ENCODE peak calls at places on chromosomes 2 and 18, in four cellular contexts. T, Z, S and U are unnamed samples.
A peak's percentile ranks its signal among the peaks of the same experiment; 100 is the strongest.

GRCh38 chr2:159476329-159476728 is 140.0 kb downstream of the BAZ2B start:
- DNase-seq in T (no peak), Z (no peak), S (no peak), U (no peak)

GRCh38 chr2:177353084-177353483 is 39.5 kb upstream of the AGPS start:
- DNase-seq in T (no peak), Z (no peak), S (no peak), U (no peak)

GRCh38 chr2:75464348-75464946 is 96.3 kb downstream of the EVA1A start:
- DNase-seq in T (no peak), Z (peak; percentile 4), S (no peak), U (no peak)

GRCh38 chr2:36655456-36655855 is 41.1 kb upstream of the VIT start:
- DNase-seq in T (no peak), Z (no peak), S (no peak), U (no peak)

GRCh38 chr2:54755641-54756326 is 32.3 kb downstream of the EML6 start:
- DNase-seq in T (no peak), Z (peak; percentile 33), S (no peak), U (no peak)

GRCh38 chr2:237858294-237859081 is 935 bp upstream of the RAMP1 start:
- DNase-seq in T (peak; percentile 92), Z (peak; percentile 46), S (no peak), U (peak; percentile 74)

GRCh38 chr2:151657667-151658076 is 76.6 kb downstream of the NEB start:
- DNase-seq in T (no peak), Z (no peak), S (no peak), U (no peak)

GRCh38 chr18:70400473-70400872 is 111.6 kb downstream of the SOCS6 start:
- DNase-seq in T (no peak), Z (no peak), S (no peak), U (no peak)

GRCh38 chr2:213086050-213086449 is 65.4 kb downstream of the IKZF2 start:
- DNase-seq in T (no peak), Z (no peak), S (no peak), U (no peak)

GRCh38 chr2:205376071-205376470 is 306.2 kb upstream of the NRP2 start:
- DNase-seq in T (no peak), Z (no peak), S (no peak), U (no peak)

GRCh38 chr2:52934354-52934898 is 833.2 kb upstream of the CHAC2 start:
- DNase-seq in T (no peak), Z (no peak), S (no peak), U (no peak)

GRCh38 chr18:23943903-23944624 is 70.5 kb upstream of the TTC39C start:
- DNase-seq in T (peak; percentile 6), Z (no peak), S (no peak), U (no peak)

GRCh38 chr2:126953483-126953882 is 54.8 kb downstream of the TEX51 start:
- DNase-seq in T (no peak), Z (no peak), S (no peak), U (no peak)

GRCh38 chr2:238259085-238260020 is 19.5 kb upstream of the HES6 start:
- DNase-seq in T (no peak), Z (no peak), S (no peak), U (no peak)

GRCh38 chr2:27322301-27322765 is 564 bp downstream of the MPV17 start:
- DNase-seq in T (no peak), Z (peak; percentile 58), S (no peak), U (no peak)

GRCh38 chr2:235026137-235026536 is 74.3 kb downstream of the SH3BP4 start:
- DNase-seq in T (no peak), Z (no peak), S (no peak), U (no peak)

GRCh38 chr2:174312581-174313234 is 22.0 kb upstream of the SP9 start:
- DNase-seq in T (no peak), Z (no peak), S (no peak), U (no peak)

GRCh38 chr2:231286964-231287363 is 88.5 kb downstream of the ARMC9 start:
- DNase-seq in T (no peak), Z (no peak), S (no peak), U (no peak)

GRCh38 chr2:142131016-142131714 is at the start of gene LRP1B:
- DNase-seq in T (peak; percentile 67), Z (no peak), S (no peak), U (peak; percentile 65)

GRCh38 chr2:31957748-31958717 is 52.8 kb downstream of the MEMO1 start:
- DNase-seq in T (no peak), Z (no peak), S (no peak), U (no peak)

GRCh38 chr2:218285604-218286003 is 6.7 kb downstream of the TMBIM1 start:
- DNase-seq in T (no peak), Z (no peak), S (no peak), U (peak; percentile 52)

GRCh38 chr2:205657579-205657978 is 24.7 kb upstream of the NRP2 start:
- DNase-seq in T (no peak), Z (no peak), S (no peak), U (no peak)

GRCh38 chr2:99425022-99425421 is 64.8 kb downstream of the REV1 start:
- DNase-seq in T (no peak), Z (no peak), S (no peak), U (no peak)

GRCh38 chr2:134712736-134713495 is 5.9 kb downstream of the TMEM163 start:
- DNase-seq in T (no peak), Z (no peak), S (no peak), U (no peak)

GRCh38 chr18:37483221-37483971 is 82.2 kb downstream of the CELF4 start:
- DNase-seq in T (no peak), Z (no peak), S (no peak), U (no peak)

GRCh38 chr2:181240844-181241243 is 216.3 kb upstream of the ITGA4 start:
- DNase-seq in T (no peak), Z (no peak), S (no peak), U (no peak)

GRCh38 chr2:37414470-37414949 is 70.1 kb downstream of the QPCT start:
- DNase-seq in T (peak; percentile 67), Z (peak; percentile 58), S (no peak), U (no peak)

GRCh38 chr18:58520964-58521363 is 107.9 kb downstream of the ALPK2 start:
- DNase-seq in T (no peak), Z (no peak), S (no peak), U (no peak)

GRCh38 chr2:145587922-145588321 is 1068.0 kb upstream of the ZEB2 start:
- DNase-seq in T (no peak), Z (no peak), S (no peak), U (no peak)

GRCh38 chr2:177712462-177712861 is 319.9 kb downstream of the AGPS start:
- DNase-seq in T (no peak), Z (no peak), S (no peak), U (no peak)

GRCh38 chr18:76449110-76449453 is 46.0 kb downstream of the ZNF516 start:
- DNase-seq in T (no peak), Z (no peak), S (no peak), U (no peak)

GRCh38 chr18:37222383-37223378 is 342.9 kb downstream of the CELF4 start:
- DNase-seq in T (no peak), Z (no peak), S (no peak), U (no peak)

GRCh38 chr18:46562674-46563192 is 94.3 kb downstream of the LOXHD1 start:
- DNase-seq in T (no peak), Z (no peak), S (no peak), U (no peak)